ENCODE peak calls at places on chromosomes 13 and 19, in ten cellular contexts. One of them, this sample, is unnamed.

GRCh38 chr13:48730971-48731658 is 77.4 kb downstream of the CYSLTR2 start:
- DNase-seq in neural crest cell: no peak
- DNase-seq in Calu3: no peak
- DNase-seq in NCI-H1436 treated with DMSO at 0.1 percent for 48 hours: no peak
- DNase-seq in AG08396: no peak
- DNase-seq in GOT3: no peak
- DNase-seq in stimulated activated CD4-positive, alpha-beta T cell treated with anti-CD3 and anti-CD28 coated beads, Interleukin-4, amount 100 ng/mL, for 1 hour: no peak
- DNase-seq in fibroblast of lung: peak
- DNase-seq in cardiac fibroblast: peak
- DNase-seq in choroid plexus epithelial cell: peak
- DNase-seq in this sample: no peak

GRCh38 chr13:97435297-97435682 is 1.3 kb downstream of the RAP2A start:
- DNase-seq in neural crest cell: no peak
- DNase-seq in Calu3: no peak
- DNase-seq in NCI-H1436 treated with DMSO at 0.1 percent for 48 hours: no peak
- DNase-seq in AG08396: no peak
- DNase-seq in GOT3: no peak
- DNase-seq in stimulated activated CD4-positive, alpha-beta T cell treated with anti-CD3 and anti-CD28 coated beads, Interleukin-4, amount 100 ng/mL, for 1 hour: no peak
- DNase-seq in fibroblast of lung: no peak
- DNase-seq in cardiac fibroblast: no peak
- DNase-seq in choroid plexus epithelial cell: no peak
- DNase-seq in this sample: no peak

GRCh38 chr13:108213946-108214345 is 1.4 kb downstream of the LIG4 start:
- DNase-seq in neural crest cell: no peak
- DNase-seq in Calu3: no peak
- DNase-seq in NCI-H1436 treated with DMSO at 0.1 percent for 48 hours: peak
- DNase-seq in AG08396: peak
- DNase-seq in GOT3: no peak
- DNase-seq in stimulated activated CD4-positive, alpha-beta T cell treated with anti-CD3 and anti-CD28 coated beads, Interleukin-4, amount 100 ng/mL, for 1 hour: no peak
- DNase-seq in fibroblast of lung: peak
- DNase-seq in cardiac fibroblast: no peak
- DNase-seq in choroid plexus epithelial cell: no peak
- DNase-seq in this sample: no peak

GRCh38 chr13:80235559-80236296 is 105.2 kb downstream of the SPRY2 start:
- DNase-seq in neural crest cell: no peak
- DNase-seq in Calu3: peak
- DNase-seq in NCI-H1436 treated with DMSO at 0.1 percent for 48 hours: no peak
- DNase-seq in AG08396: no peak
- DNase-seq in GOT3: no peak
- DNase-seq in stimulated activated CD4-positive, alpha-beta T cell treated with anti-CD3 and anti-CD28 coated beads, Interleukin-4, amount 100 ng/mL, for 1 hour: no peak
- DNase-seq in fibroblast of lung: peak
- DNase-seq in cardiac fibroblast: peak
- DNase-seq in choroid plexus epithelial cell: peak
- DNase-seq in this sample: no peak

GRCh38 chr13:34816543-34816942 is 125.5 kb upstream of the NBEA start:
- DNase-seq in neural crest cell: no peak
- DNase-seq in Calu3: no peak
- DNase-seq in NCI-H1436 treated with DMSO at 0.1 percent for 48 hours: no peak
- DNase-seq in AG08396: no peak
- DNase-seq in GOT3: no peak
- DNase-seq in stimulated activated CD4-positive, alpha-beta T cell treated with anti-CD3 and anti-CD28 coated beads, Interleukin-4, amount 100 ng/mL, for 1 hour: no peak
- DNase-seq in fibroblast of lung: peak
- DNase-seq in cardiac fibroblast: peak
- DNase-seq in choroid plexus epithelial cell: peak
- DNase-seq in this sample: no peak

GRCh38 chr19:49840321-49840720 is 10.6 kb upstream of the PTOV1 start:
- DNase-seq in neural crest cell: no peak
- DNase-seq in Calu3: no peak
- DNase-seq in NCI-H1436 treated with DMSO at 0.1 percent for 48 hours: no peak
- DNase-seq in AG08396: no peak
- DNase-seq in GOT3: no peak
- DNase-seq in stimulated activated CD4-positive, alpha-beta T cell treated with anti-CD3 and anti-CD28 coated beads, Interleukin-4, amount 100 ng/mL, for 1 hour: no peak
- DNase-seq in fibroblast of lung: no peak
- DNase-seq in cardiac fibroblast: no peak
- DNase-seq in choroid plexus epithelial cell: no peak
- DNase-seq in this sample: no peak

GRCh38 chr19:4343056-4343844 is at the start of gene MPND:
- DNase-seq in neural crest cell: peak
- DNase-seq in Calu3: peak
- DNase-seq in NCI-H1436 treated with DMSO at 0.1 percent for 48 hours: peak
- DNase-seq in AG08396: peak
- DNase-seq in GOT3: peak
- DNase-seq in stimulated activated CD4-positive, alpha-beta T cell treated with anti-CD3 and anti-CD28 coated beads, Interleukin-4, amount 100 ng/mL, for 1 hour: peak
- DNase-seq in fibroblast of lung: peak
- DNase-seq in cardiac fibroblast: peak
- DNase-seq in choroid plexus epithelial cell: peak
- DNase-seq in this sample: peak

GRCh38 chr13:20943519-20944012 is 41.0 kb upstream of the XPO4 start:
- DNase-seq in neural crest cell: peak
- DNase-seq in Calu3: peak
- DNase-seq in NCI-H1436 treated with DMSO at 0.1 percent for 48 hours: no peak
- DNase-seq in AG08396: peak
- DNase-seq in GOT3: peak
- DNase-seq in stimulated activated CD4-positive, alpha-beta T cell treated with anti-CD3 and anti-CD28 coated beads, Interleukin-4, amount 100 ng/mL, for 1 hour: peak
- DNase-seq in fibroblast of lung: peak
- DNase-seq in cardiac fibroblast: peak
- DNase-seq in choroid plexus epithelial cell: peak
- DNase-seq in this sample: peak

GRCh38 chr13:79662882-79663281 is 181.9 kb downstream of the NDFIP2 start:
- DNase-seq in neural crest cell: no peak
- DNase-seq in Calu3: no peak
- DNase-seq in NCI-H1436 treated with DMSO at 0.1 percent for 48 hours: no peak
- DNase-seq in AG08396: no peak
- DNase-seq in GOT3: no peak
- DNase-seq in stimulated activated CD4-positive, alpha-beta T cell treated with anti-CD3 and anti-CD28 coated beads, Interleukin-4, amount 100 ng/mL, for 1 hour: no peak
- DNase-seq in fibroblast of lung: peak
- DNase-seq in cardiac fibroblast: peak
- DNase-seq in choroid plexus epithelial cell: peak
- DNase-seq in this sample: no peak

GRCh38 chr13:38686635-38687245 is at the start of gene FREM2:
- DNase-seq in neural crest cell: peak
- DNase-seq in Calu3: peak
- DNase-seq in NCI-H1436 treated with DMSO at 0.1 percent for 48 hours: peak
- DNase-seq in AG08396: no peak
- DNase-seq in GOT3: no peak
- DNase-seq in stimulated activated CD4-positive, alpha-beta T cell treated with anti-CD3 and anti-CD28 coated beads, Interleukin-4, amount 100 ng/mL, for 1 hour: no peak
- DNase-seq in fibroblast of lung: peak
- DNase-seq in cardiac fibroblast: no peak
- DNase-seq in choroid plexus epithelial cell: peak
- DNase-seq in this sample: peak